ENCODE peak calls at places on chromosomes 7 and 10, in six cellular contexts. One of them, this sample, is unnamed.

GRCh38 chr10:2263556-2263955 is 526.2 kb upstream of the ADARB2 start:
- DNase-seq in lower leg skin: no peak
- DNase-seq in HT1080: no peak
- DNase-seq in T-helper 9 cell: no peak
- DNase-seq in coronary artery: no peak
- DNase-seq in posterior cingulate gyrus: no peak
- DNase-seq in this sample: no peak

GRCh38 chr10:36779238-36779846 is 346.1 kb upstream of the ANKRD30A start:
- DNase-seq in lower leg skin: peak
- DNase-seq in T-helper 9 cell: no peak
- DNase-seq in posterior cingulate gyrus: peak
- DNase-seq in HT1080: peak
- DNase-seq in coronary artery: no peak
- DNase-seq in this sample: peak

GRCh38 chr7:13903997-13904396 is 85.5 kb downstream of the ETV1 start:
- DNase-seq in HT1080: no peak
- DNase-seq in coronary artery: no peak
- DNase-seq in posterior cingulate gyrus: no peak
- DNase-seq in lower leg skin: no peak
- DNase-seq in T-helper 9 cell: no peak
- DNase-seq in this sample: no peak

GRCh38 chr10:62388328-62388727 is 14.2 kb downstream of the ZNF365 start:
- DNase-seq in lower leg skin: no peak
- DNase-seq in HT1080: no peak
- DNase-seq in T-helper 9 cell: no peak
- DNase-seq in coronary artery: no peak
- DNase-seq in posterior cingulate gyrus: no peak
- DNase-seq in this sample: no peak

GRCh38 chr7:155987681-155988080 is 175.4 kb upstream of the SHH start:
- DNase-seq in posterior cingulate gyrus: no peak
- DNase-seq in T-helper 9 cell: no peak
- DNase-seq in HT1080: no peak
- DNase-seq in lower leg skin: no peak
- DNase-seq in coronary artery: no peak
- DNase-seq in this sample: no peak

GRCh38 chr10:96922978-96923948 is 91.2 kb downstream of the LCOR start:
- DNase-seq in coronary artery: no peak
- DNase-seq in posterior cingulate gyrus: no peak
- DNase-seq in HT1080: no peak
- DNase-seq in lower leg skin: no peak
- DNase-seq in T-helper 9 cell: no peak
- DNase-seq in this sample: no peak

GRCh38 chr7:144761493-144761892 is 74.4 kb downstream of the TPK1 start:
- DNase-seq in coronary artery: no peak
- DNase-seq in lower leg skin: no peak
- DNase-seq in posterior cingulate gyrus: no peak
- DNase-seq in HT1080: no peak
- DNase-seq in T-helper 9 cell: no peak
- DNase-seq in this sample: no peak

GRCh38 chr10:38156416-38157269 is 62.5 kb downstream of the ZNF37A start:
- DNase-seq in HT1080: no peak
- DNase-seq in lower leg skin: no peak
- DNase-seq in T-helper 9 cell: no peak
- DNase-seq in posterior cingulate gyrus: no peak
- DNase-seq in coronary artery: no peak
- DNase-seq in this sample: no peak

GRCh38 chr10:28291881-28292297 is 11.0 kb downstream of the MPP7 start:
- DNase-seq in posterior cingulate gyrus: no peak
- DNase-seq in lower leg skin: no peak
- DNase-seq in coronary artery: no peak
- DNase-seq in T-helper 9 cell: no peak
- DNase-seq in HT1080: peak
- DNase-seq in this sample: peak

GRCh38 chr10:96017227-96017687 is 26.1 kb upstream of the CCNJ start:
- DNase-seq in coronary artery: no peak
- DNase-seq in lower leg skin: peak
- DNase-seq in posterior cingulate gyrus: peak
- DNase-seq in T-helper 9 cell: no peak
- DNase-seq in HT1080: peak
- DNase-seq in this sample: peak

GRCh38 chr10:96664563-96664962 is 55.8 kb downstream of the PIK3AP1 start:
- DNase-seq in T-helper 9 cell: no peak
- DNase-seq in coronary artery: no peak
- DNase-seq in lower leg skin: no peak
- DNase-seq in posterior cingulate gyrus: no peak
- DNase-seq in HT1080: no peak
- DNase-seq in this sample: no peak

GRCh38 chr10:58963723-58964124 is 212.7 kb upstream of the PHYHIPL start:
- DNase-seq in HT1080: no peak
- DNase-seq in T-helper 9 cell: no peak
- DNase-seq in posterior cingulate gyrus: peak
- DNase-seq in coronary artery: no peak
- DNase-seq in lower leg skin: no peak
- DNase-seq in this sample: no peak

GRCh38 chr10:118584181-118584954 is 11.1 kb downstream of the PRLHR start:
- DNase-seq in HT1080: peak
- DNase-seq in coronary artery: no peak
- DNase-seq in T-helper 9 cell: no peak
- DNase-seq in posterior cingulate gyrus: peak
- DNase-seq in lower leg skin: no peak
- DNase-seq in this sample: peak

This sample was measured in RWPE1.